ENCODE peak calls at places on chromosomes 3 and 15, in ten cellular contexts. D is stimulated activated naive CD4-positive, alpha-beta T cell; U is neural crest cell; F is colonic mucosa; W is stimulated activated CD4-positive, alpha-beta T cell treated with anti-CD3 and anti-CD28 coated beads, Interleukin-1b, Interleukin-23, amount 100 ng/mL, for 1 hour; Y is EH; Q is GM13977; K is CD8-positive, alpha-beta T cell; G is amygdala; E is RWPE1. L is an unnamed sample.

GRCh38 chr3:151218136-151218535 is 15.1 kb upstream of the GPR171 start:
- DNase-seq in D (no peak), U (no peak), F (no peak), W (no peak), Y (no peak), Q (no peak), K (no peak), G (no peak), E (no peak), L (no peak)

GRCh38 chr3:134857776-134858515 is 62.9 kb downstream of the EPHB1 start:
- DNase-seq in D (no peak), U (no peak), F (no peak), W (no peak), Y (no peak), Q (no peak), K (no peak), G (no peak), E (no peak), L (no peak)

GRCh38 chr3:128383316-128384235 is 83.1 kb downstream of the DNAJB8 start:
- DNase-seq in D (no peak), U (no peak), F (peak), W (peak), Y (peak), Q (no peak), K (no peak), G (no peak), E (peak), L (no peak)

GRCh38 chr3:160564949-160565441 is 376 bp downstream of the KPNA4 start:
- DNase-seq in D (no peak), U (no peak), F (peak), W (no peak), Y (peak), Q (peak), K (peak), G (no peak), E (peak), L (peak)

GRCh38 chr15:64845183-64845611 is 3.5 kb downstream of the PLEKHO2 start:
- DNase-seq in D (no peak), U (no peak), F (no peak), W (no peak), Y (peak), Q (no peak), K (no peak), G (peak), E (no peak), L (no peak)

GRCh38 chr3:185537369-185537970 is 14.9 kb downstream of the LIPH start:
- DNase-seq in D (no peak), U (no peak), F (peak), W (no peak), Y (peak), Q (peak), K (no peak), G (no peak), E (peak), L (peak)

GRCh38 chr3:70090322-70090913 is 90.9 kb downstream of the SAMMSON start:
- DNase-seq in D (peak), U (no peak), F (no peak), W (no peak), Y (peak), Q (peak), K (no peak), G (no peak), E (peak), L (no peak)

GRCh38 chr3:52248816-52249547 is 3.4 kb downstream of the PPM1M start:
- DNase-seq in D (no peak), U (no peak), F (no peak), W (no peak), Y (no peak), Q (peak), K (no peak), G (no peak), E (no peak), L (no peak)

GRCh38 chr15:60993008-60993407 is 236.1 kb downstream of the RORA start:
- DNase-seq in D (no peak), U (no peak), F (no peak), W (no peak), Y (peak), Q (no peak), K (no peak), G (no peak), E (no peak), L (no peak)

GRCh38 chr3:47011371-47011770 is 31.9 kb downstream of the NBEAL2 start:
- DNase-seq in D (no peak), U (no peak), F (no peak), W (no peak), Y (no peak), Q (no peak), K (no peak), G (no peak), E (no peak), L (no peak)

GRCh38 chr15:68586274-68586961 is 7.6 kb downstream of the CORO2B start:
- DNase-seq in D (no peak), U (no peak), F (no peak), W (no peak), Y (peak), Q (no peak), K (no peak), G (no peak), E (peak), L (no peak)

GRCh38 chr15:81288040-81288439 is 35.9 kb downstream of the STARD5 start:
- DNase-seq in D (no peak), U (no peak), F (no peak), W (no peak), Y (no peak), Q (no peak), K (no peak), G (no peak), E (no peak), L (no peak)

GRCh38 chr15:41992151-41992802 is 19.9 kb upstream of the EHD4 start:
- DNase-seq in D (no peak), U (no peak), F (no peak), W (no peak), Y (no peak), Q (no peak), K (no peak), G (no peak), E (no peak), L (no peak)

GRCh38 chr3:129597087-129597791 is 9.2 kb downstream of the PLXND1 start:
- DNase-seq in D (no peak), U (no peak), F (no peak), W (no peak), Y (peak), Q (no peak), K (no peak), G (no peak), E (no peak), L (no peak)

GRCh38 chr15:98684441-98684840 is 36.1 kb downstream of the IGF1R start:
- DNase-seq in D (no peak), U (no peak), F (no peak), W (no peak), Y (peak), Q (no peak), K (no peak), G (no peak), E (peak), L (no peak)

GRCh38 chr15:53323197-53323596 is 436.3 kb downstream of the WDR72 start:
- DNase-seq in D (no peak), U (no peak), F (no peak), W (no peak), Y (no peak), Q (no peak), K (no peak), G (no peak), E (no peak), L (no peak)

GRCh38 chr3:134337071-134337482 is 37.2 kb downstream of the AMOTL2 start:
- DNase-seq in D (no peak), U (no peak), F (no peak), W (no peak), Y (no peak), Q (no peak), K (no peak), G (no peak), E (no peak), L (no peak)